ENCODE peak calls at places on chromosomes 13 and 19, in four cellular contexts. One of them, this sample, is unnamed.

GRCh38 chr19:53927745-53928144 is 18.7 kb downstream of the CACNG7 start:
- DNase-seq in CD4-positive, alpha-beta memory T cell: no peak
- DNase-seq in IMR-90: peak
- DNase-seq in naive thymus-derived CD8-positive, alpha-beta T cell: peak
- DNase-seq in this sample: peak

GRCh38 chr13:73572824-73573223 is 514.0 kb downstream of the KLF5 start:
- DNase-seq in CD4-positive, alpha-beta memory T cell: no peak
- DNase-seq in IMR-90: no peak
- DNase-seq in naive thymus-derived CD8-positive, alpha-beta T cell: no peak
- DNase-seq in this sample: no peak

GRCh38 chr19:7874080-7874856 is at the start of gene PRR36:
- DNase-seq in CD4-positive, alpha-beta memory T cell: no peak
- DNase-seq in IMR-90: no peak
- DNase-seq in naive thymus-derived CD8-positive, alpha-beta T cell: no peak
- DNase-seq in this sample: no peak

GRCh38 chr19:52211203-52211602 is 21.4 kb downstream of the PPP2R1A start:
- DNase-seq in CD4-positive, alpha-beta memory T cell: no peak
- DNase-seq in IMR-90: no peak
- DNase-seq in naive thymus-derived CD8-positive, alpha-beta T cell: no peak
- DNase-seq in this sample: no peak

GRCh38 chr19:8367327-8368001 is 3.5 kb downstream of the ANGPTL4 start:
- DNase-seq in CD4-positive, alpha-beta memory T cell: no peak
- DNase-seq in IMR-90: peak
- DNase-seq in naive thymus-derived CD8-positive, alpha-beta T cell: no peak
- DNase-seq in this sample: peak

GRCh38 chr13:21075303-21076264 is 14.2 kb upstream of the LATS2 start:
- DNase-seq in CD4-positive, alpha-beta memory T cell: no peak
- DNase-seq in IMR-90: no peak
- DNase-seq in naive thymus-derived CD8-positive, alpha-beta T cell: no peak
- DNase-seq in this sample: no peak

GRCh38 chr19:46746281-46746965 is at the start of gene STRN4:
- DNase-seq in CD4-positive, alpha-beta memory T cell: peak
- DNase-seq in IMR-90: no peak
- DNase-seq in naive thymus-derived CD8-positive, alpha-beta T cell: peak
- DNase-seq in this sample: no peak

GRCh38 chr13:66634384-66634783 is 595.8 kb downstream of the PCDH9 start:
- DNase-seq in CD4-positive, alpha-beta memory T cell: no peak
- DNase-seq in IMR-90: peak
- DNase-seq in naive thymus-derived CD8-positive, alpha-beta T cell: no peak
- DNase-seq in this sample: no peak

GRCh38 chr13:44050450-44051063 is 170.9 kb downstream of the LACC1 start:
- DNase-seq in CD4-positive, alpha-beta memory T cell: no peak
- DNase-seq in IMR-90: peak
- DNase-seq in naive thymus-derived CD8-positive, alpha-beta T cell: peak
- DNase-seq in this sample: no peak

GRCh38 chr19:46951236-46951986 is 68.2 kb upstream of the NPAS1 start:
- DNase-seq in CD4-positive, alpha-beta memory T cell: peak
- DNase-seq in IMR-90: peak
- DNase-seq in naive thymus-derived CD8-positive, alpha-beta T cell: no peak
- DNase-seq in this sample: no peak

GRCh38 chr19:34253711-34254551 is 423 bp upstream of the GARRE1 start:
- DNase-seq in CD4-positive, alpha-beta memory T cell: no peak
- DNase-seq in IMR-90: peak
- DNase-seq in naive thymus-derived CD8-positive, alpha-beta T cell: no peak
- DNase-seq in this sample: no peak

GRCh38 chr13:77698211-77699058 is 948 bp downstream of the SLAIN1 start:
- DNase-seq in CD4-positive, alpha-beta memory T cell: peak
- DNase-seq in IMR-90: no peak
- DNase-seq in naive thymus-derived CD8-positive, alpha-beta T cell: peak
- DNase-seq in this sample: no peak

GRCh38 chr13:40176242-40176641 is 490.2 kb downstream of the FOXO1 start:
- DNase-seq in CD4-positive, alpha-beta memory T cell: no peak
- DNase-seq in IMR-90: no peak
- DNase-seq in naive thymus-derived CD8-positive, alpha-beta T cell: no peak
- DNase-seq in this sample: no peak

GRCh38 chr19:57620673-57621348 is 6.8 kb downstream of the ZNF134 start:
- DNase-seq in CD4-positive, alpha-beta memory T cell: no peak
- DNase-seq in IMR-90: peak
- DNase-seq in naive thymus-derived CD8-positive, alpha-beta T cell: no peak
- DNase-seq in this sample: no peak

GRCh38 chr13:32720026-32720425 is 133.8 kb downstream of the PDS5B start:
- DNase-seq in CD4-positive, alpha-beta memory T cell: no peak
- DNase-seq in IMR-90: peak
- DNase-seq in naive thymus-derived CD8-positive, alpha-beta T cell: no peak
- DNase-seq in this sample: no peak

GRCh38 chr19:13729859-13730258 is 34.5 kb upstream of the MRI1 start:
- DNase-seq in CD4-positive, alpha-beta memory T cell: no peak
- DNase-seq in IMR-90: peak
- DNase-seq in naive thymus-derived CD8-positive, alpha-beta T cell: no peak
- DNase-seq in this sample: no peak

GRCh38 chr13:31201341-31202024 is 1.7 kb downstream of the B3GLCT start:
- DNase-seq in CD4-positive, alpha-beta memory T cell: no peak
- DNase-seq in IMR-90: peak
- DNase-seq in naive thymus-derived CD8-positive, alpha-beta T cell: no peak
- DNase-seq in this sample: no peak

GRCh38 chr13:77190349-77190748 is 136.5 kb downstream of the MYCBP2 start:
- DNase-seq in CD4-positive, alpha-beta memory T cell: no peak
- DNase-seq in IMR-90: no peak
- DNase-seq in naive thymus-derived CD8-positive, alpha-beta T cell: no peak
- DNase-seq in this sample: no peak

GRCh38 chr13:44735806-44736205 is 159.7 kb upstream of the TSC22D1 start:
- DNase-seq in CD4-positive, alpha-beta memory T cell: no peak
- DNase-seq in IMR-90: no peak
- DNase-seq in naive thymus-derived CD8-positive, alpha-beta T cell: no peak
- DNase-seq in this sample: no peak

GRCh38 chr19:55344444-55344843 is 4.8 kb downstream of the KMT5C start:
- DNase-seq in CD4-positive, alpha-beta memory T cell: no peak
- DNase-seq in IMR-90: no peak
- DNase-seq in naive thymus-derived CD8-positive, alpha-beta T cell: no peak
- DNase-seq in this sample: no peak

GRCh38 chr19:29385191-29385795 is 140.5 kb upstream of the VSTM2B start:
- DNase-seq in CD4-positive, alpha-beta memory T cell: no peak
- DNase-seq in IMR-90: no peak
- DNase-seq in naive thymus-derived CD8-positive, alpha-beta T cell: no peak
- DNase-seq in this sample: no peak

GRCh38 chr19:2289714-2290435 is 7.9 kb upstream of the PEAK3 start:
- DNase-seq in CD4-positive, alpha-beta memory T cell: peak
- DNase-seq in IMR-90: no peak
- DNase-seq in naive thymus-derived CD8-positive, alpha-beta T cell: peak
- DNase-seq in this sample: no peak

GRCh38 chr13:47188802-47189201 is 291.9 kb upstream of the HTR2A start:
- DNase-seq in CD4-positive, alpha-beta memory T cell: no peak
- DNase-seq in IMR-90: peak
- DNase-seq in naive thymus-derived CD8-positive, alpha-beta T cell: no peak
- DNase-seq in this sample: no peak

GRCh38 chr13:101655435-101655834 is 203.0 kb downstream of the ITGBL1 start:
- DNase-seq in CD4-positive, alpha-beta memory T cell: no peak
- DNase-seq in IMR-90: no peak
- DNase-seq in naive thymus-derived CD8-positive, alpha-beta T cell: no peak
- DNase-seq in this sample: no peak

GRCh38 chr13:51935326-51936171 is 73.8 kb downstream of the CCDC70 start:
- DNase-seq in CD4-positive, alpha-beta memory T cell: no peak
- DNase-seq in IMR-90: no peak
- DNase-seq in naive thymus-derived CD8-positive, alpha-beta T cell: no peak
- DNase-seq in this sample: no peak

GRCh38 chr13:113337976-113338375 is 26.0 kb downstream of the GRTP1 start:
- DNase-seq in CD4-positive, alpha-beta memory T cell: no peak
- DNase-seq in IMR-90: no peak
- DNase-seq in naive thymus-derived CD8-positive, alpha-beta T cell: no peak
- DNase-seq in this sample: no peak

GRCh38 chr13:59452189-59452588 is 711.5 kb downstream of the DIAPH3 start:
- DNase-seq in CD4-positive, alpha-beta memory T cell: no peak
- DNase-seq in IMR-90: no peak
- DNase-seq in naive thymus-derived CD8-positive, alpha-beta T cell: no peak
- DNase-seq in this sample: no peak